ENCODE peak calls at places on chromosomes 3 and 15, in five cellular contexts. One of them, this sample, is unnamed.

GRCh38 chr3:64460877-64461276 is 226.9 kb downstream of the ADAMTS9 start:
- DNase-seq in GM12892: no peak
- DNase-seq in EL: peak
- DNase-seq in A549: no peak
- DNase-seq in WTC11: no peak
- DNase-seq in this sample: no peak

GRCh38 chr15:37880009-37880834 is 54.2 kb upstream of the TMCO5A start:
- DNase-seq in GM12892: no peak
- DNase-seq in EL: peak
- DNase-seq in A549: peak
- DNase-seq in WTC11: no peak
- DNase-seq in this sample: peak

GRCh38 chr3:154972951-154973350 is 107.2 kb upstream of the MME start:
- DNase-seq in GM12892: no peak
- DNase-seq in EL: peak
- DNase-seq in A549: no peak
- DNase-seq in WTC11: no peak
- DNase-seq in this sample: no peak

GRCh38 chr15:26126070-26126469 is 262.9 kb upstream of the ATP10A start:
- DNase-seq in GM12892: no peak
- DNase-seq in EL: no peak
- DNase-seq in A549: no peak
- DNase-seq in WTC11: no peak
- DNase-seq in this sample: no peak

GRCh38 chr3:159928692-159929091 is 59.9 kb upstream of the IL12A start:
- DNase-seq in GM12892: no peak
- DNase-seq in EL: peak
- DNase-seq in A549: peak
- DNase-seq in WTC11: no peak
- DNase-seq in this sample: peak

GRCh38 chr15:68431037-68431791 is 749 bp downstream of the ITGA11 start:
- DNase-seq in GM12892: no peak
- DNase-seq in EL: no peak
- DNase-seq in A549: no peak
- DNase-seq in WTC11: peak
- DNase-seq in this sample: no peak

GRCh38 chr3:193345431-193345830 is 33.1 kb downstream of the ATP13A5 start:
- DNase-seq in GM12892: no peak
- DNase-seq in EL: no peak
- DNase-seq in A549: no peak
- DNase-seq in WTC11: no peak
- DNase-seq in this sample: no peak

GRCh38 chr15:78766041-78766440 is 45.2 kb downstream of the ADAMTS7 start:
- DNase-seq in GM12892: no peak
- DNase-seq in EL: no peak
- DNase-seq in A549: no peak
- DNase-seq in WTC11: peak
- DNase-seq in this sample: no peak

GRCh38 chr15:25863067-25863967 is at the start of gene ATP10A:
- DNase-seq in GM12892: no peak
- DNase-seq in EL: peak
- DNase-seq in A549: no peak
- DNase-seq in WTC11: peak
- DNase-seq in this sample: no peak

GRCh38 chr3:155956508-155957411 is 86.3 kb downstream of the GMPS start:
- DNase-seq in GM12892: no peak
- DNase-seq in EL: no peak
- DNase-seq in A549: no peak
- DNase-seq in WTC11: no peak
- DNase-seq in this sample: no peak

GRCh38 chr3:27253831-27254230 is 115.4 kb downstream of the NEK10 start:
- DNase-seq in GM12892: no peak
- DNase-seq in EL: peak
- DNase-seq in A549: peak
- DNase-seq in WTC11: peak
- DNase-seq in this sample: peak

GRCh38 chr3:52349611-52350395 is 33.7 kb downstream of the DNAH1 start:
- DNase-seq in GM12892: no peak
- DNase-seq in EL: no peak
- DNase-seq in A549: no peak
- DNase-seq in WTC11: no peak
- DNase-seq in this sample: no peak

GRCh38 chr3:43238801-43239200 is 47.5 kb upstream of the SNRK start:
- DNase-seq in GM12892: no peak
- DNase-seq in EL: no peak
- DNase-seq in A549: no peak
- DNase-seq in WTC11: no peak
- DNase-seq in this sample: no peak

GRCh38 chr3:46923559-46924350 is 46.2 kb downstream of the PTH1R start:
- DNase-seq in GM12892: peak
- DNase-seq in EL: no peak
- DNase-seq in A549: peak
- DNase-seq in WTC11: peak
- DNase-seq in this sample: no peak

GRCh38 chr15:72445426-72445825 is 28.7 kb upstream of the ARIH1 start:
- DNase-seq in GM12892: no peak
- DNase-seq in EL: no peak
- DNase-seq in A549: no peak
- DNase-seq in WTC11: no peak
- DNase-seq in this sample: no peak

GRCh38 chr3:52244061-52244628 is 1.4 kb upstream of the PPM1M start:
- DNase-seq in GM12892: peak
- DNase-seq in EL: peak
- DNase-seq in A549: no peak
- DNase-seq in WTC11: no peak
- DNase-seq in this sample: no peak

GRCh38 chr3:156166808-156167207 is 46.4 kb downstream of the KCNAB1 start:
- DNase-seq in GM12892: no peak
- DNase-seq in EL: no peak
- DNase-seq in A549: no peak
- DNase-seq in WTC11: no peak
- DNase-seq in this sample: no peak

GRCh38 chr3:183560607-183561006 is 5.1 kb upstream of the KLHL6 start:
- DNase-seq in GM12892: no peak
- DNase-seq in EL: no peak
- DNase-seq in A549: no peak
- DNase-seq in WTC11: no peak
- DNase-seq in this sample: no peak

GRCh38 chr3:172034786-172035685 is 4.3 kb upstream of the FNDC3B start:
- DNase-seq in GM12892: no peak
- DNase-seq in EL: peak
- DNase-seq in A549: no peak
- DNase-seq in WTC11: peak
- DNase-seq in this sample: no peak

GRCh38 chr3:46894256-46894655 is 16.7 kb downstream of the PTH1R start:
- DNase-seq in GM12892: no peak
- DNase-seq in EL: no peak
- DNase-seq in A549: no peak
- DNase-seq in WTC11: no peak
- DNase-seq in this sample: no peak